ENCODE peak calls at places on chromosomes 12 and 14, in six cellular contexts. P, O, V, Y, W and E are unnamed samples.

GRCh38 chr12:70120970-70121369 is 122.3 kb upstream of the CNOT2 start:
- DNase-seq in P (no peak), V (no peak), W (no peak), Y (no peak), O (no peak), E (no peak)

GRCh38 chr12:41213648-41214047 is 25.5 kb downstream of the PDZRN4 start:
- DNase-seq in W (no peak), O (no peak), P (no peak), Y (no peak), V (no peak), E (no peak)

GRCh38 chr14:35347323-35348043 is 55.3 kb downstream of the PSMA6 start:
- DNase-seq in O (peak), P (no peak), W (no peak), Y (no peak), V (no peak), E (no peak)

GRCh38 chr12:1792406-1792805 is 28.0 kb upstream of the LRTM2 start:
- DNase-seq in V (no peak), P (no peak), O (no peak), Y (no peak), W (no peak), E (no peak)

GRCh38 chr12:79991586-79991985 is 56.7 kb upstream of the PPP1R12A start:
- DNase-seq in V (no peak), O (no peak), Y (no peak), W (no peak), P (no peak), E (no peak)

GRCh38 chr14:90381999-90382451 is 14.8 kb upstream of the CALM1 start:
- DNase-seq in O (no peak), Y (no peak), P (no peak), V (no peak), W (no peak), E (no peak)

GRCh38 chr12:42296503-42297109 is 29.3 kb downstream of the ZCRB1 start:
- DNase-seq in O (peak), Y (no peak), W (no peak), V (no peak), P (no peak), E (no peak)

GRCh38 chr14:87111141-87111540 is 881.8 kb downstream of the GALC start:
- DNase-seq in V (no peak), P (no peak), O (no peak), W (no peak), Y (no peak), E (no peak)

GRCh38 chr14:60721331-60722162 is 2.6 kb downstream of the SIX4 start:
- DNase-seq in O (peak), W (peak), Y (peak), P (no peak), V (no peak), E (no peak)

GRCh38 chr12:111404362-111405148 is 1.2 kb upstream of the SH2B3 start:
- DNase-seq in W (no peak), V (no peak), P (peak), Y (no peak), O (peak), E (no peak)

GRCh38 chr14:105475269-105475915 is 771 bp downstream of the CRIP2 start:
- DNase-seq in W (no peak), P (no peak), Y (peak), V (no peak), O (no peak), E (no peak)

GRCh38 chr12:46825526-46826414 is at the start of gene SLC38A4:
- DNase-seq in Y (peak), W (peak), P (no peak), V (no peak), O (no peak), E (no peak)

GRCh38 chr12:52836042-52836466 is 1.9 kb upstream of the KRT79 start:
- DNase-seq in O (no peak), P (peak), W (no peak), V (no peak), Y (peak), E (no peak)

GRCh38 chr14:38108681-38109080 is 99.0 kb upstream of the SSTR1 start:
- DNase-seq in W (no peak), P (no peak), O (no peak), V (no peak), Y (no peak), E (no peak)

GRCh38 chr12:92570056-92570753 is 132.6 kb upstream of the PLEKHG7 start:
- DNase-seq in V (no peak), Y (peak), P (no peak), O (peak), W (peak), E (peak)

GRCh38 chr12:127883013-127883412 is 384.0 kb upstream of the TMEM132C start:
- DNase-seq in P (no peak), V (no peak), O (no peak), W (no peak), Y (no peak), E (no peak)

GRCh38 chr12:14327717-14328116 is 37.8 kb upstream of the ATF7IP start:
- DNase-seq in V (no peak), Y (no peak), P (no peak), O (peak), W (no peak), E (no peak)

GRCh38 chr12:51975196-51975595 is 23.7 kb downstream of the ACVR1B start:
- DNase-seq in Y (no peak), O (no peak), P (no peak), W (no peak), V (no peak), E (no peak)

GRCh38 chr14:68444449-68445168 is 348.3 kb downstream of the ZFP36L1 start:
- DNase-seq in Y (no peak), O (peak), V (no peak), W (no peak), P (no peak), E (no peak)

GRCh38 chr14:101078105-101078891 is 174.8 kb upstream of the RTL1 start:
- DNase-seq in P (no peak), O (no peak), V (no peak), Y (no peak), W (no peak), E (no peak)

GRCh38 chr14:91714805-91715204 is 17.1 kb downstream of the CATSPERB start:
- DNase-seq in P (no peak), Y (no peak), V (no peak), W (no peak), O (no peak), E (no peak)

GRCh38 chr14:104401785-104402184 is 177.8 kb upstream of the C14orf180 start:
- DNase-seq in P (no peak), Y (no peak), V (no peak), W (no peak), O (no peak), E (no peak)

GRCh38 chr14:102697125-102697900 is 79.9 kb upstream of the TRAF3 start:
- DNase-seq in W (no peak), V (no peak), Y (no peak), P (no peak), O (no peak), E (no peak)

GRCh38 chr12:4147051-4147481 is 126.5 kb upstream of the CCND2 start:
- DNase-seq in O (no peak), V (no peak), W (no peak), Y (no peak), P (no peak), E (no peak)

GRCh38 chr12:75944097-75944904 is 87.3 kb downstream of the PHLDA1 start:
- DNase-seq in Y (no peak), P (no peak), V (no peak), O (peak), W (no peak), E (peak)

GRCh38 chr14:91036741-91037469 is 23.5 kb downstream of the RPS6KA5 start:
- DNase-seq in O (no peak), V (no peak), Y (no peak), W (no peak), P (no peak), E (no peak)

GRCh38 chr14:99181246-99181645 is 90.8 kb downstream of the BCL11B start:
- DNase-seq in P (no peak), Y (no peak), V (no peak), W (no peak), O (no peak), E (no peak)

GRCh38 chr12:4422985-4423384 is 22.6 kb downstream of the FGF6 start:
- DNase-seq in W (no peak), O (no peak), Y (no peak), P (no peak), V (no peak), E (no peak)

GRCh38 chr12:26465419-26466097 is 270.2 kb downstream of the SSPN start:
- DNase-seq in V (no peak), Y (no peak), P (no peak), W (no peak), O (no peak), E (no peak)

GRCh38 chr14:106506901-106507305 is 980.5 kb downstream of the TMEM121 start:
- DNase-seq in W (no peak), V (no peak), P (no peak), O (no peak), Y (no peak), E (no peak)

GRCh38 chr14:93520053-93520607 is 89.4 kb downstream of the UNC79 start:
- DNase-seq in O (no peak), W (no peak), V (no peak), P (no peak), Y (no peak), E (no peak)

GRCh38 chr14:75182820-75183219 is 6.4 kb upstream of the TMED10 start:
- DNase-seq in P (no peak), W (no peak), Y (no peak), V (no peak), O (peak), E (no peak)

GRCh38 chr14:75373616-75374015 is 54.2 kb upstream of the JDP2 start:
- DNase-seq in V (no peak), Y (no peak), W (no peak), P (no peak), O (no peak), E (no peak)

GRCh38 chr12:24795699-24796385 is 153.1 kb downstream of the BCAT1 start:
- DNase-seq in W (no peak), O (peak), P (no peak), V (no peak), Y (no peak), E (no peak)

GRCh38 chr14:73237786-73238261 is 518 bp downstream of the PAPLN start:
- DNase-seq in V (no peak), Y (peak), O (no peak), W (peak), P (no peak), E (no peak)